ENCODE peak calls at places on chromosomes 1 and 21, in four cellular contexts. M, O, Q and W are unnamed samples.

GRCh38 chr1:48817505-48818114 is 40.9 kb upstream of the BEND5 start:
- DNase-seq in Q (peak), O (peak), M (peak), W (peak)

GRCh38 chr1:38026592-38027200 is 14.2 kb downstream of the UTP11 start:
- DNase-seq in Q (peak), M (peak), O (peak), W (no peak)

GRCh38 chr1:91804546-91805023 is 81.4 kb downstream of the TGFBR3 start:
- DNase-seq in M (no peak), Q (no peak), O (peak), W (no peak)

GRCh38 chr1:17010601-17011438 is 908 bp downstream of the ATP13A2 start:
- DNase-seq in M (no peak), Q (peak), O (peak), W (no peak)

GRCh38 chr1:186482661-186483255 is 21.8 kb upstream of the PDC start:
- DNase-seq in Q (peak), M (peak), O (peak), W (no peak)

GRCh38 chr1:202084791-202085681 is 37.7 kb upstream of the GPR37L1 start:
- DNase-seq in Q (no peak), O (no peak), M (peak), W (no peak)

GRCh38 chr1:67053785-67054759 is at the start of gene SLC35D1:
- DNase-seq in M (peak), O (peak), Q (peak), W (no peak)

GRCh38 chr1:206583461-206584264 is 28.6 kb downstream of the EIF2D start:
- DNase-seq in O (peak), Q (peak), M (peak), W (no peak)

GRCh38 chr1:107933736-107934135 is 31.2 kb downstream of the VAV3 start:
- DNase-seq in O (no peak), M (no peak), Q (no peak), W (no peak)

GRCh38 chr1:56469640-56470371 is 109.6 kb downstream of the PLPP3 start:
- DNase-seq in Q (no peak), O (peak), M (no peak), W (no peak)

GRCh38 chr1:227709451-227709850 is 25.7 kb downstream of the JMJD4 start:
- DNase-seq in Q (no peak), O (no peak), M (no peak), W (peak)

GRCh38 chr1:10495942-10496341 is 21.2 kb downstream of the PEX14 start:
- DNase-seq in O (no peak), Q (no peak), M (no peak), W (no peak)

GRCh38 chr1:212450331-212450881 is 17.7 kb downstream of the NENF start:
- DNase-seq in O (peak), M (peak), Q (no peak), W (no peak)

GRCh38 chr1:921011-921837 is 2.5 kb upstream of the SAMD11 start:
- DNase-seq in M (peak), Q (peak), O (peak), W (no peak)

GRCh38 chr1:243542726-243543415 is 287.0 kb downstream of the SDCCAG8 start:
- DNase-seq in O (no peak), M (no peak), Q (no peak), W (no peak)

GRCh38 chr21:45764792-45765191 is 121.3 kb downstream of the PCBP3 start:
- DNase-seq in Q (no peak), O (no peak), M (no peak), W (no peak)

GRCh38 chr1:72397786-72398185 is 115.4 kb upstream of the NEGR1 start:
- DNase-seq in Q (no peak), M (no peak), O (peak), W (peak)

GRCh38 chr1:9766759-9767442 is 56.9 kb downstream of the CLSTN1 start:
- DNase-seq in Q (no peak), M (no peak), O (peak), W (peak)